ENCODE peak calls at places on chromosomes 6 and 20, in four cellular contexts. D, L, Y and W are unnamed samples.

GRCh38 chr6:89834884-89835792 is 5.5 kb downstream of the CASP8AP2 start:
- DNase-seq in D (no peak), L (no peak), Y (no peak), W (no peak)

GRCh38 chr6:2514965-2515543 is 235.7 kb downstream of the MYLK4 start:
- DNase-seq in D (peak; percentile 75), L (no peak), Y (no peak), W (no peak)

GRCh38 chr6:93105017-93105416 is 314.3 kb downstream of the EPHA7 start:
- DNase-seq in D (peak; percentile 35), L (no peak), Y (peak; percentile 11), W (no peak)

GRCh38 chr6:2614842-2615241 is 135.9 kb downstream of the MYLK4 start:
- DNase-seq in D (no peak), L (no peak), Y (no peak), W (no peak)

GRCh38 chr6:55277628-55278003 is 49.7 kb upstream of the GFRAL start:
- DNase-seq in D (peak; percentile 29), L (no peak), Y (no peak), W (no peak)

GRCh38 chr6:52498538-52499017 is 78.3 kb downstream of the TRAM2 start:
- DNase-seq in D (no peak), L (no peak), Y (no peak), W (no peak)

GRCh38 chr6:145213614-145214013 is 521.7 kb downstream of the EPM2A start:
- DNase-seq in D (no peak), L (no peak), Y (no peak), W (no peak)

GRCh38 chr6:5142131-5142530 is 57.0 kb downstream of the PPP1R3G start:
- DNase-seq in D (no peak), L (no peak), Y (no peak), W (no peak)

GRCh38 chr20:34111057-34111711 is 859 bp downstream of the EIF2S2 start:
- DNase-seq in D (peak; percentile 40), L (no peak), Y (peak; percentile 38), W (no peak)

GRCh38 chr6:17347012-17347411 is 46.4 kb upstream of the CAP2 start:
- DNase-seq in D (no peak), L (no peak), Y (no peak), W (no peak)

GRCh38 chr6:28633445-28634215 is 107.9 kb downstream of the GPX5 start:
- DNase-seq in D (no peak), L (no peak), Y (no peak), W (no peak)

GRCh38 chr20:25269057-25269832 is 21.4 kb downstream of the PYGB start:
- DNase-seq in D (no peak), L (no peak), Y (no peak), W (no peak)

GRCh38 chr6:117079946-117080345 is 185.4 kb upstream of the VGLL2 start:
- DNase-seq in D (no peak), L (no peak), Y (no peak), W (no peak)

GRCh38 chr20:19370076-19371075 is 157.9 kb downstream of the SLC24A3 start:
- DNase-seq in D (no peak), L (no peak), Y (no peak), W (no peak)

GRCh38 chr6:18990313-18990978 is 603.3 kb downstream of the RNF144B start:
- DNase-seq in D (peak; percentile 90), L (peak; percentile 77), Y (peak; percentile 73), W (no peak)

GRCh38 chr6:35052694-35053565 is 88.2 kb downstream of the TCP11 start:
- DNase-seq in D (peak; percentile 37), L (no peak), Y (no peak), W (no peak)

GRCh38 chr6:11346516-11346915 is 114.0 kb upstream of the NEDD9 start:
- DNase-seq in D (no peak), L (no peak), Y (no peak), W (no peak)

GRCh38 chr6:134174790-134175531 is 122.5 kb upstream of the SLC2A12 start:
- DNase-seq in D (peak; percentile 97), L (peak; percentile 96), Y (peak; percentile 86), W (peak; percentile 55)

GRCh38 chr6:134175532-134176282 is 123.3 kb upstream of the SLC2A12 start:
- DNase-seq in D (peak; percentile 79), L (peak; percentile 87), Y (peak; percentile 67), W (peak; percentile 46)

GRCh38 chr6:134177753-134178229 is 125.4 kb upstream of the SLC2A12 start:
- DNase-seq in D (peak; percentile 48), L (no peak), Y (no peak), W (no peak)

GRCh38 chr6:134177236-134177635 is 124.8 kb upstream of the SLC2A12 start:
- DNase-seq in D (no peak), L (no peak), Y (no peak), W (no peak)

GRCh38 chr6:134176283-134176975 is 124.0 kb upstream of the SLC2A12 start:
- DNase-seq in D (peak; percentile 63), L (peak; percentile 75), Y (peak; percentile 21), W (no peak)
- H3K4me1 ChIP-seq in D (peaks cover 8% of the 10 kb centered on the region), L (peaks cover 54% of the 10 kb centered on the region), Y (peaks cover 7% of the 10 kb centered on the region), W (peaks cover 35% of the 10 kb centered on the region)

DNA sequence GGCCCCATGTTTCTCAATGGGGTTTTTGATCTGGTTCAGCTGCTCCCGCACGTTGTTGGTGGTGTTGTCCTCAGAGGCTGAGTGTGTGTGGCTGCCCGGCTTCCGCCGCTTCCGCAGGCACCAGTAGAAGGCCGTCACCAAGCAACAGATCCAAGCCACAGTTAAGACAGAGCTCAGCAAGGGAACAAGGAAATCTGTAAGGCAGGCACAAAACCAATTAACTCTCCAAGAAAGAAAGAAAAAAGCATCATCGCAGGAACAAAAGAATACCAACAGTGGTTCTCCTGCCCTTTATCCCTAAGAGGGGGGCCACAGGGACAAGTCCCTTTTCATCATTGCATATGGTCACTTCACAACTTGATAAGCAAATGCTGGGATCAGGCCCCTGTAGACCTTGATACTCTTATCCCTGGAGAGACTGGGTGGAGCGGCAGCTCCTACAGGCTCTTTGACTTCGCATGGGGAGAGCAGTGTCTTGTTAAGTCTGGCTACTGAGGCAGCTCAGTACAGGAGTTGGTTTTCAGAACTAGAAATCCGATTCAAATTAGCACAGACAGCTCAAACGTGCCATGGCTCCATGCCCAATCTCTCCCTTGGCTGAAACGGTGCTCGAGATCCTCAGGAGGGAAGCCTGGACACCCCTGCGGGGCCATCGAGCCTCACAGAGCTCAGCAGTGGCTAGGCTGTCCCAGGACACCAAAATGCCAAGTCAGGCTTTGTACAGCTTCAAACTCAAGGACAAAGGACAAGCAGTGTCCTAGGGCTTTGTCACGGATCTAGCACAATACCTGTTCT is 33.8 kb downstream of the JAG1 start:
- DNase-seq in D (no peak), L (no peak), Y (no peak), W (no peak)
- H3K4me1 ChIP-seq in D (peaks cover 9% of the 10 kb centered on the region), L (peaks cover 25% of the 10 kb centered on the region), Y (peaks cover 7% of the 10 kb centered on the region), W (peaks cover 100% of the 10 kb centered on the region)

DNA sequence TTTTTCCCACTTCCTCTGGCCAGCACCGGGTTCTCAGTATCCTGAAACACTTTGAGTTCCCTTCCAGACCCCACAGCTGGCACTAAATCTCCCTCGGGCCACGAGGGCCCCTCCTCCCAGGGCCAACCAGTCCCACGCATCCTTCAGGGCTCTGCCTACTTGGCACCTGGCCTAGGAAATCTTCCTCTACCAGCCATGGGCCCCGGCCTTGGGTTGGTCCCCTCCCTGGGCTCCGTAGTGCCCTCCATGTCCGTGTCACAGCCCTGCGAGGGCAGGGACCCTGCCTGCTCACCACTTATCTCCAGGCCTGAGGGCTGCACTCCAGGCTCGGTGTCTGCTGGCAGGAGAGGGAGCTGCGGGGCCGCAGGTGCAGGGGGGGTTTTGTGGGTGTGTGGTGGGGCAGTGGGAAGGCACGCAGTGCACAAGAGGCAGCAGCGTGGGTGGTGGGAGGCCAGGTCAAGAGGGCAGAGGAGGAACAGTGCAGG is 48.8 kb upstream of the CDH22 start:
- DNase-seq in D (no peak), L (no peak), Y (no peak), W (no peak)
- H3K4me1 ChIP-seq in D (no peaks in the 10 kb centered on the region), L (peaks cover 36% of the 10 kb centered on the region), Y (no peaks in the 10 kb centered on the region), W (peaks cover 30% of the 10 kb centered on the region)

GRCh38 chr20:50387996-50388332 is 122.2 kb upstream of the PTPN1 start:
- DNase-seq in D (no peak), L (no peak), Y (no peak), W (no peak)
- H3K4me1 ChIP-seq in D (peaks cover 15% of the 10 kb centered on the region), L (peaks cover 43% of the 10 kb centered on the region), Y (peaks cover 11% of the 10 kb centered on the region), W (peaks cover 8% of the 10 kb centered on the region)

GRCh38 chr6:149483302-149483701 is 1.5 kb downstream of the ZC3H12D start:
- DNase-seq in D (no peak), L (no peak), Y (no peak), W (no peak)

GRCh38 chr6:149482542-149483261 is 2.1 kb downstream of the ZC3H12D start:
- DNase-seq in D (no peak), L (peak; percentile 59), Y (no peak), W (no peak)

GRCh38 chr6:149478631-149479314 is 6.0 kb downstream of the ZC3H12D start:
- DNase-seq in D (no peak), L (no peak), Y (no peak), W (no peak)

GRCh38 chr6:149477544-149477943 is 7.3 kb downstream of the ZC3H12D start:
- DNase-seq in D (no peak), L (no peak), Y (no peak), W (no peak)

DNA sequence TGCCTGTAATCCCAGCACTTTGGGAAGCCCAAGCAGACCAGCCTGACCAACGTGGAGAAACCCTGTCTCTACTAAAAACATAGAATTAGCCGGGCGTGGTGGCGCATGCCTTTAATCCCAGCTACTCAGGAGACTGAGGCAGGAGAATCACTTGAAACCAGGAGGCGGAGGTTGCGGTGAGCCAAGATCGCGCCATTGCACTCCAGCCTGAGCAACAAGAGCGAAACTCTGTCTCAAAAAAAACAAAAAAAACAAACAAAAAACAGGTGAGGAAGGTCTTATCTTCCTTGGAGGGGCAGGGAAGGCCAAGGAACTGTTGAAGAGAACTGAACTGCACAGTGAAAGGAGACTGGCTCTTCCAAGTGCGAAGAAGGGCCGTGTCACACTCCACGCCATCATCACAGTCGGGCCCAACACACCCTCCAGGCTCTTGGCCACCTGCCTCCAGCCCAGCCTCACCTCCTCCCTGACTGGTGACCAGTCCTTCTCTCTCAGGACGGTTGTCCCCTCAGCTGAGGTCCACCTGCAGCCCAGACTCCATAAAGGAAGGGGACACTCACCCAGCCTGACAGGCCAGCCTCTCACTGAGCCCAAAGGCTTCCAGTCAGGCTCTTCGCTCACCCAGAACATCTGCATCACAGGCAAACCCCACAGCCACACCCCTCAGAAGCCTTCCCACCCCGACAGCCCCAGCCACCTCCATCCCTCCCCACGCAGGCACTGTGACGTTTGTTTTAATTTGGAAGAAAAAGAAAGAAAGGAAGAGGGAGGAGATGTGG is 4.1 kb downstream of the ZC3H12D start:
- DNase-seq in D (no peak), L (no peak), Y (no peak), W (no peak)
- H3K4me1 ChIP-seq in D (peaks cover 4% of the 10 kb centered on the region), L (peaks cover 37% of the 10 kb centered on the region), Y (peaks cover 9% of the 10 kb centered on the region), W (peaks cover 10% of the 10 kb centered on the region)

GRCh38 chr20:63176035-63176434 is 39.9 kb downstream of the YTHDF1 start:
- DNase-seq in D (peak; percentile 44), L (no peak), Y (no peak), W (no peak)
- H3K4me1 ChIP-seq in D (peaks cover 5% of the 10 kb centered on the region), L (peaks cover 23% of the 10 kb centered on the region), Y (no peaks in the 10 kb centered on the region), W (peaks cover 52% of the 10 kb centered on the region)

GRCh38 chr20:57683876-57684275 is 25.9 kb downstream of the PMEPA1 start:
- DNase-seq in D (no peak), L (no peak), Y (no peak), W (no peak)
- H3K4me1 ChIP-seq in D (peaks cover 11% of the 10 kb centered on the region), L (no peaks in the 10 kb centered on the region), Y (peaks cover 36% of the 10 kb centered on the region), W (peaks cover 9% of the 10 kb centered on the region)